ENCODE peak calls at places on chromosomes 12 and 14, in ten cellular contexts. J, K, E, Y, V, X, P, H, C and Z are unnamed samples.

GRCh38 chr12:125089083-125089482 is 23.8 kb downstream of the AACS start:
- DNase-seq in J (no peak), X (no peak), C (no peak), V (no peak), H (no peak), Y (no peak), K (no peak), E (no peak), P (no peak), Z (no peak)

GRCh38 chr14:73712540-73713141 is 1.5 kb downstream of the PNMA1 start:
- DNase-seq in P (no peak), V (no peak), H (no peak), E (no peak), X (no peak), J (peak; percentile 27), Y (no peak), K (no peak), C (no peak), Z (no peak)

GRCh38 chr12:127133675-127134335 is 1133.2 kb upstream of the TMEM132C start:
- DNase-seq in V (no peak), E (no peak), X (no peak), C (no peak), H (no peak), P (no peak), J (no peak), K (no peak), Y (no peak), Z (no peak)

GRCh38 chr12:1918875-1919236 is 404 bp upstream of the CACNA2D4 start:
- DNase-seq in E (peak; percentile 38), V (no peak), H (no peak), K (peak; percentile 21), C (no peak), Y (no peak), J (no peak), P (no peak), X (no peak), Z (no peak)

GRCh38 chr14:103739466-103739792 is 23.8 kb downstream of the ZFYVE21 start:
- DNase-seq in P (no peak), C (no peak), X (no peak), V (no peak), J (no peak), Y (no peak), E (peak; percentile 45), K (no peak), H (no peak), Z (no peak)

GRCh38 chr12:58487280-58488141 is 432.8 kb downstream of the LRIG3 start:
- DNase-seq in H (no peak), J (peak; percentile 53), P (no peak), E (no peak), V (no peak), X (no peak), C (no peak), K (no peak), Y (no peak), Z (no peak)

GRCh38 chr12:49489154-49489553 is 49.7 kb upstream of the KCNH3 start:
- DNase-seq in H (no peak), J (no peak), X (no peak), P (no peak), C (no peak), K (no peak), E (no peak), V (no peak), Y (no peak), Z (no peak)

GRCh38 chr12:132475304-132476037 is 14.5 kb upstream of the FBRSL1 start:
- DNase-seq in Y (peak; percentile 51), V (no peak), C (no peak), J (no peak), E (no peak), H (peak; percentile 15), X (no peak), P (no peak), K (no peak), Z (no peak)

GRCh38 chr12:111074965-111075364 is 154.6 kb upstream of the MYL2 start:
- DNase-seq in X (no peak), J (no peak), K (no peak), C (no peak), H (no peak), V (no peak), Y (no peak), P (no peak), E (no peak), Z (no peak)

GRCh38 chr14:23481992-23482813 is 12.7 kb downstream of the NGDN start:
- DNase-seq in X (no peak), V (no peak), C (no peak), P (no peak), K (no peak), H (no peak), E (no peak), J (no peak), Y (no peak), Z (no peak)

GRCh38 chr14:53955671-53956426 is 776 bp downstream of the BMP4 start:
- DNase-seq in J (no peak), P (peak; percentile 72), E (peak; percentile 93), H (peak; percentile 51), X (no peak), V (peak; percentile 66), C (no peak), Y (peak; percentile 80), K (peak; percentile 70), Z (no peak)

GRCh38 chr12:76922821-76923315 is 44.0 kb upstream of the CSRP2 start:
- DNase-seq in V (no peak), K (no peak), H (no peak), X (no peak), C (no peak), Y (no peak), E (no peak), J (peak; percentile 47), P (no peak), Z (no peak)

GRCh38 chr14:90558983-90559590 is 162.3 kb downstream of the CALM1 start:
- DNase-seq in X (no peak), H (no peak), J (no peak), E (no peak), K (no peak), P (no peak), Y (peak; percentile 44), V (no peak), C (no peak), Z (no peak)

GRCh38 chr12:46357438-46358324 is 14.9 kb downstream of the SLC38A2 start:
- DNase-seq in J (peak; percentile 93), V (no peak), K (no peak), P (no peak), Y (no peak), H (no peak), C (peak; percentile 84), X (no peak), E (no peak), Z (no peak)

GRCh38 chr14:76995279-76996035 is 33.1 kb downstream of the IRF2BPL start:
- DNase-seq in K (peak; percentile 65), E (no peak), X (no peak), C (no peak), J (no peak), H (no peak), Y (no peak), P (no peak), V (no peak), Z (no peak)

GRCh38 chr14:22291406-22291805 is 297.6 kb downstream of the DAD1 start:
- DNase-seq in K (no peak), J (peak; percentile 66), P (no peak), H (no peak), C (no peak), E (no peak), Y (no peak), X (no peak), V (no peak), Z (no peak)

GRCh38 chr14:32667791-32668190 is 270.9 kb upstream of the NPAS3 start:
- DNase-seq in H (no peak), X (no peak), V (no peak), Y (no peak), C (no peak), P (no peak), E (no peak), K (no peak), J (no peak), Z (no peak)

GRCh38 chr12:4164591-4165558 is 108.7 kb upstream of the CCND2 start:
- DNase-seq in E (peak; percentile 75), K (peak; percentile 34), V (no peak), X (no peak), Y (peak; percentile 78), P (peak; percentile 53), H (peak; percentile 45), J (peak; percentile 75), C (no peak), Z (peak; percentile 26)

GRCh38 chr14:49868720-49869114 is 16.1 kb upstream of the NEMF start:
- DNase-seq in X (no peak), P (no peak), E (no peak), V (no peak), Y (no peak), C (no peak), H (no peak), J (no peak), K (no peak), Z (no peak)

GRCh38 chr14:100285021-100285912 is 21.0 kb downstream of the SLC25A29 start:
- DNase-seq in Y (peak; percentile 90), V (no peak), C (no peak), K (peak; percentile 76), P (peak; percentile 52), H (peak; percentile 82), X (no peak), J (peak; percentile 32), E (no peak), Z (peak; percentile 88)
- TF ChIP-seq POLR2A in Y (no peak), V (no peak), C (peak; percentile 63), K (no peak), P (peak; percentile 69), H (peak; percentile 41), X (no peak), J (no peak), E (no peak), Z (peak; percentile 15)

GRCh38 chr12:51926064-51926632 is 18.8 kb downstream of the ACVRL1 start:
- DNase-seq in H (no peak), K (no peak), E (no peak), Y (no peak), V (no peak), C (no peak), P (no peak), X (no peak), J (no peak), Z (no peak)
- TF ChIP-seq POLR2A in H (no peak), K (no peak), E (no peak), Y (no peak), V (no peak), C (no peak), P (no peak), X (no peak), J (no peak), Z (no peak)

DNA sequence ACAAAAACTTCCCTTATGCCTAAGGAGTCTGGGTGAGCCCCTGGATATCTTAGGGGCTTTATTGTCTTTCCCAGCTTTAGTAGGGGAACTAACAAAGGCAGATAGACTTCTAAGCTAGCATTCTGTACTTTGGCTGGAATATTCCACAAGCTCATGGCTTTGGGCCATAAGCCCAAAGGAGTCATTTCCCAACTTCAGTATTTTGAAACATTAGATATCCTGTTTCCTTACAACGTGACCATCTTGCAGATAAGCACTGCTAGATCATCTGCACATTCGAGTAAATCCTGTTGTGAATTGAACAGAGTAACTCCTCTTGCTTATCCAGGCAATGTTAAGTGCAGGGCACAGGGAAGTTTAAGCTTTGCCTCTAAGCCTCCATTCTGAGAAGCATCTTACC is 70.6 kb upstream of the ACTN1 start:
- DNase-seq in H (no peak), K (no peak), X (no peak), E (peak; percentile 78), V (peak; percentile 62), J (peak; percentile 93), C (no peak), Y (no peak), P (peak; percentile 70), Z (no peak)
- TF ChIP-seq POLR2A in H (peak; percentile 71), K (no peak), X (no peak), E (no peak), V (no peak), J (peak; percentile 42), C (no peak), Y (no peak), P (peak; percentile 31), Z (no peak)

GRCh38 chr12:25958254-25959068 is at the start of gene RASSF8:
- DNase-seq in E (peak; percentile 88), X (no peak), Y (peak; percentile 86), P (peak; percentile 72), C (no peak), J (peak; percentile 72), H (peak; percentile 82), K (peak; percentile 69), V (peak; percentile 29), Z (peak; percentile 45)
- TF ChIP-seq POLR2A in E (no peak), X (no peak), Y (no peak), P (peak; percentile 95), C (no peak), J (peak; percentile 65), H (peak; percentile 72), K (no peak), V (no peak), Z (peak; percentile 64)